ENCODE peak calls at places on chromosomes 13 and 19, in five cellular contexts. V, G, A, F and E are unnamed samples.

GRCh38 chr19:15331419-15332310 is 674 bp downstream of the BRD4 start:
- DNase-seq in F (peak; percentile 60), V (no peak), A (no peak), G (no peak), E (peak; percentile 58)

GRCh38 chr13:22828081-22828480 is 352.7 kb upstream of the SGCG start:
- DNase-seq in G (no peak), V (no peak), F (no peak), A (no peak), E (no peak)

GRCh38 chr13:63139277-63139676 is 1723.6 kb upstream of the PCDH20 start:
- DNase-seq in F (no peak), G (no peak), V (no peak), A (no peak), E (no peak)

GRCh38 chr19:13920940-13921744 is 15.1 kb downstream of the CC2D1A start:
- DNase-seq in A (peak; percentile 57), V (peak; percentile 50), F (peak; percentile 51), G (peak; percentile 25), E (peak; percentile 53)

GRCh38 chr13:33742321-33742720 is 75.6 kb upstream of the RFC3 start:
- DNase-seq in A (no peak), V (no peak), F (no peak), G (no peak), E (no peak)

GRCh38 chr13:112727581-112727980 is 37.7 kb downstream of the ATP11A start:
- DNase-seq in G (no peak), F (no peak), A (no peak), V (no peak), E (no peak)

GRCh38 chr19:55406869-55407624 is 541 bp downstream of the UBE2S start:
- DNase-seq in F (no peak), V (no peak), A (no peak), G (no peak), E (no peak)

GRCh38 chr13:23870356-23871146 is 18.6 kb downstream of the MIPEP start:
- DNase-seq in G (no peak), A (no peak), F (no peak), V (no peak), E (no peak)

GRCh38 chr13:94322925-94323324 is 156.6 kb downstream of the DCT start:
- DNase-seq in V (no peak), G (no peak), A (no peak), F (no peak), E (no peak)

GRCh38 chr13:91272235-91272777 is 75.2 kb upstream of the MIR17HG start:
- DNase-seq in V (no peak), G (no peak), F (no peak), A (no peak), E (no peak)

GRCh38 chr19:5397804-5398692 is 57.2 kb upstream of the ZNRF4 start:
- DNase-seq in A (peak; percentile 16), V (peak; percentile 49), G (no peak), F (peak; percentile 68), E (peak; percentile 56)

GRCh38 chr13:52454459-52454824 is 836 bp upstream of the CKAP2 start:
- DNase-seq in A (no peak), G (peak; percentile 69), V (no peak), F (no peak), E (no peak)

GRCh38 chr19:41223431-41224234 is 4.6 kb downstream of the AXL start:
- DNase-seq in F (peak; percentile 67), A (peak; percentile 57), V (peak; percentile 67), G (no peak), E (no peak)
- TF ChIP-seq SUZ12 in F (no peak), A (no peak), V (no peak), G (no peak), E (no peak)

GRCh38 chr19:19033426-19034203 is at the start of the genes ARMC6 and SUGP2:
- DNase-seq in G (peak; percentile 76), V (peak; percentile 85), A (peak; percentile 74), F (peak; percentile 91), E (peak; percentile 99)
- TF ChIP-seq SUZ12 in G (no peak), V (no peak), A (no peak), F (no peak), E (no peak)

DNA sequence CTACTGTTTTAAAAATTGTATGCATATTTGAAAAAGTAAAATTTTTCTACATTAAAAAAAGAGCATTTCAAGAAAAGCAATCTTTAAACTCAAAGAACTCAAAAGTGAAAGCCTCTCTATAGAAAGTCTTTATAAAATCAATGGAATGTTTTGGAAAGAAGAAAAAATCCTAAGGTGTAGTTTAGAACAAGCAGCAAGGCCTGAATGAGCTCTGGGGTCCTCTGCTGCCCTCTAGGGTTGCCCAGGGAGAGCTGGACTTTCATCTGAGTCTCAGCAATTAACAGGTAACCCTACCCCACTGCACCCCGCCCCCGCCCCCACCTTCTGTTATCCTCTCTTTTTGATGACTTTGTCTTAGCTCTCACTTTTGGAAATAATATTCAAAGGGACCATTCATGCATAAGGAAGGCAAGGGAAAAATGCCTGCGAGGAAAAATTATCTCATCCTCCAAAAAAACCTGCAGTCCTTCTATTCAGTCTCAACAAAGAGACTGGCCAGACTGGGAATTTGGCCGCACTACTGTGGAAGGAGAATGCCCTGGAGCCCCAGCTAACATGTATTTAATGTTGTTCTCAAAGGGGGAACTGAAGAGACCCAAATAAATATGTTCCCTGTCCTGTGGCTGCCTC is 24.1 kb downstream of the SLC25A30 start:
- DNase-seq in A (peak; percentile 61), V (peak; percentile 33), F (peak; percentile 49), G (no peak), E (peak; percentile 68)
- TF ChIP-seq SUZ12 in A (no peak), V (no peak), F (no peak), G (no peak), E (no peak)

DNA sequence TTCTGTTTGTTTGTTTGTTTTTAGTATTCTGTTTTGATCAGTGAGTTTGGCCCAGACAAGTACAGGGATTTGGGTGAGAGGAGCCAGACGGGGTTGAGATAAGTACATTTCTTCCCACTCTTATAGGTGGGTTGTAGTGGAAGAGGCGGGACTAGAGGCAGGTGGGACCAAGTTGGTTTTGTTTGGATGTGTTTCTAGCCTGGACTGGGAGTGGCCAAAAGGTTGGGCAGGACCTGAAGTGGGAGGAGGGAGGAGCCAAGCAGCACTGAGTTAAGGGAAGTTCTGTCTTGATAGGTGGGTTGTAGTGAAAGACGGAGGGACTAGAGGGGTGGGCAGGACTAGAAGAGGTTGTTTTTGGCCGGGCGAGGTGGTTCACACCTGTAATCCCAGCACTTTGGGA is 9.0 kb downstream of the DNASE2 start:
- DNase-seq in F (no peak), A (no peak), V (no peak), G (no peak), E (no peak)
- TF ChIP-seq SUZ12 in F (no peak), A (no peak), V (no peak), G (no peak), E (no peak)

DNA sequence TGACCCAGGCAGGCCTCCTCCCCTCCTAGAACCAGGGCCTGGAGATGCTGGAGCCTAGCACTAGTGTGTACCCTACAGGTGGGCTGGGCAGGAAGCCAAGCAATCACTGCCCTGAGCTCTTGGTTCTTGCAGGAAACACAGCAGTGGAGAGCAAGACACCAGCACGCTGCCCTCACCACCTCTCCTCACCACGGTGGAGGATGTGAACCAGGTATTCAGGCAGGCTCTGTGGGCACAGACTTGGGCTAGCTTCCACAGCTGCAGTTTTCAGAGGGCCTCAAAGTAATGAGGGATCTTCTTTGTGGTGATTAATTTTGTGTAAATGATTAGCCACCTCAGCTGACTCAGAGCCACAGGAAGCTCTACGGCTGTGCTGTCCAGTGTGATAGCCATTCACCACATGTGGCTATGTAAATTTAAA is 13.6 kb upstream of the GPI start:
- DNase-seq in F (no peak), G (peak; percentile 25), V (no peak), A (no peak), E (no peak)
- TF ChIP-seq SUZ12 in F (no peak), G (no peak), V (no peak), A (no peak), E (no peak)

GRCh38 chr19:30861896-30862295 is 487.3 kb downstream of the TSHZ3 start:
- DNase-seq in A (no peak), V (no peak), G (no peak), F (no peak), E (no peak)
- TF ChIP-seq SUZ12 in A (no peak), V (no peak), G (no peak), F (no peak), E (no peak)

GRCh38 chr13:70960841-70961443 is 852.7 kb upstream of the KLHL1 start:
- DNase-seq in F (no peak), V (no peak), A (peak; percentile 18), G (peak; percentile 3), E (peak; percentile 22)
- TF ChIP-seq SUZ12 in F (no peak), V (no peak), A (no peak), G (no peak), E (no peak)

GRCh38 chr13:95929430-95929829 is 123.8 kb downstream of the UGGT2 start:
- DNase-seq in V (no peak), F (no peak), G (no peak), A (no peak), E (no peak)
- TF ChIP-seq SUZ12 in V (no peak), F (no peak), G (no peak), A (no peak), E (no peak)